ENCODE peak calls at places on chromosomes 2 and 18, in six cellular contexts. O, G, K, U, R and H are unnamed samples.
A peak's percentile ranks its signal among the peaks of the same experiment; 100 is the strongest.

GRCh38 chr2:224449212-224450147 is 47.6 kb upstream of the FAM124B start:
- DNase-seq in O (no peak), G (no peak), K (no peak), U (peak; percentile 34), R (no peak), H (no peak)

GRCh38 chr2:231780123-231780908 is 766 bp downstream of the PDE6D start:
- DNase-seq in O (peak; percentile 34), G (peak; percentile 59), K (peak; percentile 15), U (peak; percentile 63), R (peak; percentile 58), H (peak; percentile 17)

GRCh38 chr2:12803616-12804015 is 86.9 kb downstream of the TRIB2 start:
- DNase-seq in O (no peak), G (no peak), K (no peak), U (no peak), R (no peak), H (no peak)

GRCh38 chr2:20433249-20433648 is 13.6 kb upstream of the RHOB start:
- DNase-seq in O (no peak), G (no peak), K (no peak), U (no peak), R (no peak), H (no peak)

GRCh38 chr2:54964271-54964670 is 86.0 kb downstream of the RTN4 start:
- DNase-seq in O (peak; percentile 60), G (no peak), K (no peak), U (peak; percentile 29), R (no peak), H (no peak)

GRCh38 chr18:79796531-79797390 is 977 bp upstream of the KCNG2 start:
- DNase-seq in O (no peak), G (no peak), K (no peak), U (no peak), R (no peak), H (no peak)

GRCh38 chr2:144421606-144422510 is 98.1 kb downstream of the ZEB2 start:
- DNase-seq in O (no peak), G (no peak), K (no peak), U (no peak), R (no peak), H (no peak)

GRCh38 chr18:6219116-6219717 is 195.5 kb downstream of the L3MBTL4 start:
- DNase-seq in O (peak; percentile 73), G (peak; percentile 77), K (peak; percentile 68), U (peak; percentile 42), R (peak; percentile 76), H (peak; percentile 61)

GRCh38 chr18:46622999-46623398 is 34.0 kb downstream of the LOXHD1 start:
- DNase-seq in O (peak; percentile 15), G (no peak), K (no peak), U (peak; percentile 6), R (no peak), H (no peak)

GRCh38 chr2:105337122-105338019 is at the start of gene C2orf49:
- DNase-seq in O (peak; percentile 80), G (peak; percentile 92), K (peak; percentile 92), U (peak; percentile 91), R (peak; percentile 95), H (peak; percentile 79)
- H4K8ac ChIP-seq in O (peak within 1 kb of the TSS; percentile 100), G (peak within 1 kb of the TSS; percentile 99), K (no peak within 1 kb of the TSS), U (peak within 1 kb of the TSS; percentile 94), R (peak within 1 kb of the TSS; percentile 100), H (peak within 1 kb of the TSS; percentile 100)

GRCh38 chr2:38572167-38572566 is 30.6 kb downstream of the HNRNPLL start:
- DNase-seq in O (peak; percentile 89), G (no peak), K (no peak), U (peak; percentile 43), R (no peak), H (peak; percentile 2)
- H3K14ac ChIP-seq in O (no peak overlapping the region), G (no peak overlapping the region), K (no peak overlapping the region), U (no peak overlapping the region), R (no peak overlapping the region), H (no peak overlapping the region)

GRCh38 chr2:237612527-237613357 is 14.6 kb upstream of the LRRFIP1 start:
- DNase-seq in O (no peak), G (no peak), K (no peak), U (no peak), R (no peak), H (no peak)

GRCh38 chr2:237616373-237617304 is 10.7 kb upstream of the LRRFIP1 start:
- DNase-seq in O (peak; percentile 85), G (peak; percentile 15), K (no peak), U (peak; percentile 79), R (no peak), H (no peak)

GRCh38 chr2:237614151-237614720 is 13.2 kb upstream of the LRRFIP1 start:
- DNase-seq in O (peak; percentile 52), G (peak; percentile 88), K (no peak), U (peak; percentile 52), R (no peak), H (peak; percentile 97)

GRCh38 chr2:237615631-237616249 is 11.6 kb upstream of the LRRFIP1 start:
- DNase-seq in O (no peak), G (peak; percentile 18), K (no peak), U (no peak), R (no peak), H (no peak)

GRCh38 chr2:237613679-237614078 is 13.7 kb upstream of the LRRFIP1 start:
- DNase-seq in O (no peak), G (peak; percentile 44), K (no peak), U (no peak), R (no peak), H (no peak)
- H3K27ac ChIP-seq in O (no peak overlapping the region), G (peak overlapping the region; percentile 54), K (no peak overlapping the region), U (no peak overlapping the region), R (peak overlapping the region; percentile 47), H (peak overlapping the region; percentile 89)

DNA sequence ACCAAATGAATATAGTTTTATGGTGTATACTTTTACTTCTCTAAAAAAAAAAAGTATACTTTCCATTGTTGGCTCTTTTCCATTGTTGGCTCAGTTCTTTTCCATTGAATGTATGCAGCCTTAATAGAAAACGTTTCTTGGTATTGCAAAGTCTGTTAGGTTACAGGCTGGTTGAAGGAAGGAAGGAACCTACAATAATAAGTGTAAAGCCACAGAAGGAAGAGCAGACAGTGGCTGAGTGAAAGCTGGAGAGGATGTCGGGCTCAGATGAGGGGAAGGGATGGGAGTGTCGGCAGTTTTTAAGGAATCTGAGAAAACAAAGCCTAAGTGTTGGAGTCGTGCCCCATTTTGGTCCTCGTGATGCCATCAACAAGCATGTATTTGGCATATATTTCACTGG is 6.8 kb downstream of the COPS8 start:
- DNase-seq in O (no peak), G (no peak), K (no peak), U (no peak), R (no peak), H (no peak)
- H4K8ac ChIP-seq in O (no peak overlapping the region), G (no peak overlapping the region), K (no peak overlapping the region), U (peak overlapping the region; percentile 45), R (no peak overlapping the region), H (no peak overlapping the region)